ENCODE peak calls at places on chromosomes 1 and 21, in four cellular contexts. V is iPS DF 6.9, F is tibial nerve, E is GM23248. B is an unnamed sample. For H3K36me3, the result is how much of the 10 kb centered on the place peaks cover.

GRCh38 chr1:44934786-44935185 is 51.6 kb downstream of the EIF2B3 start:
- DNase-seq in F (no peak), E (no peak), V (no peak), B (no peak)

GRCh38 chr1:52296345-52296744 is 69.7 kb downstream of the CC2D1B start:
- DNase-seq in E (peak), F (no peak), V (peak), B (peak)

GRCh38 chr1:34736711-34737110 is 18.1 kb upstream of the GJB5 start:
- DNase-seq in F (no peak), V (no peak), E (no peak), B (no peak)

GRCh38 chr1:226511296-226511695 is 37.3 kb upstream of the STUM start:
- DNase-seq in F (no peak), E (no peak), V (no peak), B (no peak)

GRCh38 chr21:36422279-36423098 is 37.3 kb downstream of the CHAF1B start:
- DNase-seq in E (peak), F (no peak), V (peak), B (peak)

GRCh38 chr1:11485191-11485590 is 6.2 kb downstream of the DISP3 start:
- DNase-seq in F (no peak), E (no peak), V (no peak), B (no peak)

GRCh38 chr1:46991083-46991923 is 32.2 kb upstream of the CYP4X1 start:
- DNase-seq in F (no peak), V (no peak), E (peak), B (no peak)

GRCh38 chr1:228825840-228826484 is 90.7 kb downstream of the RHOU start:
- DNase-seq in V (no peak), F (no peak), E (no peak), B (no peak)

GRCh38 chr1:239816090-239816812 is 275.4 kb upstream of the FMN2 start:
- DNase-seq in V (peak), E (peak), F (no peak), B (no peak)

GRCh38 chr1:53112271-53112774 is 30.1 kb downstream of the SLC1A7 start:
- DNase-seq in F (no peak), E (peak), V (no peak), B (no peak)

GRCh38 chr1:63622847-63623566 is 29.8 kb downstream of the PGM1 start:
- DNase-seq in F (no peak), V (no peak), E (no peak), B (no peak)

GRCh38 chr1:16048573-16049189 is 5.1 kb downstream of the CLCNKB start:
- DNase-seq in F (no peak), V (peak), E (peak), B (peak)

GRCh38 chr1:33234588-33234990 is 21.7 kb upstream of the ZNF362 start:
- DNase-seq in E (no peak), V (no peak), F (no peak), B (no peak)

GRCh38 chr1:242523282-242523967 is 1.1 kb downstream of the PLD5 start:
- DNase-seq in E (no peak), F (no peak), V (no peak), B (no peak)

GRCh38 chr1:40763742-40764532 is 19.6 kb upstream of the KCNQ4 start:
- DNase-seq in E (no peak), F (no peak), V (no peak), B (peak)

GRCh38 chr1:207941664-207942063 is 30.7 kb upstream of the CD34 start:
- DNase-seq in E (peak), V (no peak), F (peak), B (no peak)

GRCh38 chr1:33121728-33122127 is 40.8 kb downstream of the AZIN2 start:
- DNase-seq in E (no peak), V (no peak), F (no peak), B (no peak)

GRCh38 chr1:41918450-41919043 is at the start of gene HIVEP3:
- DNase-seq in E (peak), V (no peak), F (no peak), B (no peak)

GRCh38 chr1:161709373-161709772 is 2.3 kb downstream of the FCRLA start:
- DNase-seq in E (no peak), F (no peak), V (no peak), B (no peak)

GRCh38 chr1:64834734-64835133 is 89.9 kb downstream of the RAVER2 start:
- DNase-seq in E (peak), F (no peak), V (no peak), B (no peak)

GRCh38 chr1:52825868-52826267 is 16.7 kb upstream of the ZYG11A start:
- DNase-seq in V (no peak), F (no peak), E (peak), B (no peak)

GRCh38 chr1:201282931-201283829 is at the start of gene PKP1:
- DNase-seq in E (peak), F (no peak), V (no peak), B (no peak)

GRCh38 chr1:97553975-97554374 is 366.9 kb downstream of the DPYD start:
- DNase-seq in F (no peak), E (no peak), V (no peak), B (no peak)

GRCh38 chr1:234509457-234510328 is 30.7 kb upstream of the TARBP1 start:
- DNase-seq in F (no peak), E (peak), V (no peak), B (no peak)

GRCh38 chr1:151106891-151107290 is 36.3 kb downstream of the GABPB2 start:
- DNase-seq in V (no peak), F (no peak), E (peak), B (no peak)

GRCh38 chr1:23960291-23960718 is 677 bp downstream of the PNRC2 start:
- DNase-seq in V (no peak), E (peak), F (no peak), B (no peak)

GRCh38 chr1:42923367-42924248 is 35.1 kb downstream of the SLC2A1 start:
- DNase-seq in E (peak), F (no peak), V (no peak), B (no peak)

GRCh38 chr1:168623003-168623828 is 46.8 kb downstream of the XCL1 start:
- DNase-seq in E (peak), F (no peak), V (no peak), B (no peak)

GRCh38 chr1:181062800-181063428 is 25.6 kb upstream of the IER5 start:
- DNase-seq in V (no peak), E (peak), F (no peak), B (no peak)

GRCh38 chr1:54885863-54886723 is 902 bp downstream of the DHCR24 start:
- DNase-seq in E (peak), V (no peak), F (no peak), B (no peak)

GRCh38 chr1:81449786-81450185 is 350.9 kb upstream of the ADGRL2 start:
- DNase-seq in E (no peak), F (no peak), V (no peak), B (no peak)

GRCh38 chr1:226938903-226939438 is 1.1 kb upstream of the COQ8A start:
- DNase-seq in E (peak), V (no peak), F (no peak), B (no peak)

GRCh38 chr1:111140680-111140967 is 601 bp downstream of the CEPT1 start:
- DNase-seq in F (no peak), E (peak), V (no peak), B (no peak)

GRCh38 chr1:154556422-154556821 is 2.0 kb downstream of the UBE2Q1 start:
- DNase-seq in F (no peak), E (peak), V (no peak), B (no peak)

GRCh38 chr1:234581063-234581714 is 28.8 kb downstream of the IRF2BP2 start:
- DNase-seq in F (no peak), V (no peak), E (no peak), B (no peak)

GRCh38 chr1:90729484-90730246 is 12.6 kb upstream of the BARHL2 start:
- DNase-seq in F (no peak), V (no peak), E (no peak), B (no peak)

GRCh38 chr21:44845418-44846200 is 27.7 kb upstream of the SUMO3 start:
- DNase-seq in F (peak), E (peak), V (peak), B (no peak)

GRCh38 chr1:154962238-154962678 is 676 bp upstream of the PYGO2 start:
- DNase-seq in V (no peak), E (peak), F (no peak), B (no peak)

GRCh38 chr1:168729405-168729802 is 398 bp upstream of the DPT start:
- DNase-seq in V (no peak), F (no peak), E (no peak), B (no peak)

GRCh38 chr1:93109578-93109977 is 30.5 kb downstream of the MTF2 start:
- DNase-seq in F (no peak), V (no peak), E (no peak), B (no peak)

GRCh38 chr1:93108335-93108734 is 29.3 kb downstream of the MTF2 start:
- DNase-seq in V (no peak), F (no peak), E (no peak), B (no peak)

GRCh38 chr1:93113127-93113526 is 34.0 kb downstream of the MTF2 start:
- DNase-seq in V (no peak), E (no peak), F (no peak), B (no peak)

GRCh38 chr1:93111561-93111960 is 32.5 kb downstream of the MTF2 start:
- DNase-seq in V (no peak), F (no peak), E (peak), B (no peak)

GRCh38 chr1:93111065-93111464 is 32.0 kb downstream of the MTF2 start:
- DNase-seq in F (no peak), V (no peak), E (no peak), B (no peak)
- H3K27ac ChIP-seq in F (no peak), V (no peak), E (no peak), B (peak)

DNA sequence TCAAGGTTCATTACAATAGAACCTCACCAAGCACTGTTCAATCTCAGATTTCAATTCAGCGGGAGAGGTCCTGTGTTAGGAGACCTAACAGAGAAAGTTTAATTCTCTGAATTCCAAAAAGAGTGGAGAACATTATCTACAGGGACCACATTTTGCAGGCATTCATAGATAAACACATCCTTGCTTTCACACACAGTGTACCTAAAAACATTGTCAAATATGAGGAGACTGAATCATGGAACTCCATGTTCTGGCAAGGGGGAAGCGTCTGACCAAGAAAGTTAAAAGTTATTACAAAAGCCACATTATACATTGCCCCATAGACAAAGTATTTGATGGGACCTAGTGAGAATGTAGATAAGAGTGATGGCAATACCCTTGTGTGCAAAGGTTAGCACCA is 21.1 kb upstream of the PPP1R15B start:
- DNase-seq in V (no peak), E (no peak), F (no peak), B (no peak)
- H3K36me3 ChIP-seq in V (under half), E (under half), F (under half), B (under half)

DNA sequence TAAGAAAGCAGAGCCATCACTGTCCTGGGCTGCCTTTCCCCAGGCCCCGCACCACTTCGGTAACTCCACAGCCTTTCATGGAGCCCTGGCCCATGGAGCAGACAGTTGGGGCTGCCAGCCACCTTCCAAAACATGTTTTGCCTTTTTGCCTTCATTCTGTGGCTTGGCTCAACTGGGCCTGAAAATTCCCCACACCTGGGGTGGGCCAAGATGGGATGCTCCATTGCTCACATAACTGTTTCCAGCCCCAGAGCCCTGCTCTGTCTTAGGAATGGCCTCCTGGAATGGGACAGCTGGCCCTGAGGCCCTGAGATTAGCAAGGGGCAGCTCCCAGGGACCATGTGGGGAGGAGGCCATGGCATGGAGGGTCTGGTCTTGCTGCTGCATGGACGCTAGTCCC is 10.9 kb upstream of the PRELP start:
- DNase-seq in V (no peak), E (no peak), F (no peak), B (no peak)
- H3K27ac ChIP-seq in V (no peak), E (no peak), F (peak), B (no peak)

GRCh38 chr1:89557954-89558353 is 33.3 kb downstream of the LRRC8B start:
- DNase-seq in F (no peak), E (peak), V (no peak), B (no peak)
- H3K36me3 ChIP-seq in F (under half), E (under half), V (under half), B (under half)

GRCh38 chr1:164703971-164704411 is 145.0 kb downstream of the PBX1 start:
- DNase-seq in V (no peak), E (no peak), F (no peak), B (no peak)
- H3K27ac ChIP-seq in V (no peak), E (no peak), F (no peak), B (peak)

DNA sequence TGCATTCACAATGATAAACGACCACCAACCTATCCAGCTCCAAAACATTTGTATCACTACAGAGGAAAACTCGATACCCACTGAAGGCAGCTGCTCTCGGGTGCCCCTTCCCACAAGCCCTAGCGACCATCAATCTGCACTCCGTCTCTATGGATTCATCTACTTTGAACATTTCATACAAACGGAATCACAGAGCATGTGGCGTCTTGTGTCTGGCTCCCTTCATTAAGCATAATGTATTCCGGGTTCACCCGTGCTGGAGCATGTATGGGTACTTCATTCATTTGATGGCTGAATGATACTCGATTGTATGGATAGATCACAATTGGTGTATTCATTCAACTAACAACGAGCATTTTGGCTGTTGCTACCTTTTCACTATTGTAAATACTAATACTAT is 340.2 kb downstream of the SMYD3 start:
- DNase-seq in F (no peak), E (no peak), V (no peak), B (no peak)
- H3K36me3 ChIP-seq in F (under half), E (under half), V (under half), B (under half)

GRCh38 chr1:171142081-171142450 is 43.0 kb upstream of the FMO2 start:
- DNase-seq in F (peak), V (no peak), E (peak), B (no peak)

GRCh38 chr1:171141336-171142051 is 43.6 kb upstream of the FMO2 start:
- DNase-seq in V (no peak), F (peak), E (peak), B (no peak)

GRCh38 chr1:171139890-171140289 is 45.2 kb upstream of the FMO2 start:
- DNase-seq in E (no peak), V (no peak), F (no peak), B (no peak)

GRCh38 chr1:171140466-171140865 is 44.6 kb upstream of the FMO2 start:
- DNase-seq in E (no peak), F (peak), V (no peak), B (no peak)

GRCh38 chr1:171142451-171143121 is 42.5 kb upstream of the FMO2 start:
- DNase-seq in V (no peak), F (no peak), E (peak), B (no peak)
- H3K27ac ChIP-seq in V (no peak), F (peak), E (peak), B (peak)

GRCh38 chr1:19889656-19890055 is 7.5 kb downstream of the OTUD3 start:
- DNase-seq in F (no peak), V (no peak), E (no peak), B (no peak)

GRCh38 chr1:19892129-19892528 is 9.9 kb downstream of the OTUD3 start:
- DNase-seq in V (no peak), F (no peak), E (no peak), B (no peak)

GRCh38 chr1:19892628-19893168 is 10.5 kb downstream of the OTUD3 start:
- DNase-seq in E (peak), V (no peak), F (no peak), B (no peak)

GRCh38 chr1:19893687-19894086 is 11.5 kb downstream of the OTUD3 start:
- DNase-seq in F (no peak), E (no peak), V (no peak), B (no peak)

GRCh38 chr1:19894218-19894617 is 12.0 kb downstream of the OTUD3 start:
- DNase-seq in E (peak), V (no peak), F (no peak), B (no peak)
- H3K36me3 ChIP-seq in E (under half), V (under half), F (under half), B (half or more)

DNA sequence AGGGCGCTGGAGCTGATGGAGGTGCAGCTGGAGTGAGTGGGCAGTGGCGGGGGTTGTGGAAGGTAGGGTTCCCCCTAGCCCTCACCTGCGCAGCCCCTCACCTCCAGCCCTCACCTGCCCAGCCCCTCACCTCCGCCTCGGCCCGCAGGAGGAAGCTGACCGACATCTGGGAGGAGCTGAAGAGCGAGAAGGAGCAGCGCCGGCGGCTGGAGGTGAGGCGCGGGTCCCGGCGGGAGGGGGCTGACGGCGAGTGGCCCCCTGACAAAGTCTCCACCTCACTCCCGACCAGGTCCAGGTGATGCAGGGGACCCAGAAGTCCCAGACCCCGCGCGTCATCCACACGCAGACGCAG is 2.7 kb downstream of the EVA1B start:
- DNase-seq in F (no peak), V (no peak), E (no peak), B (no peak)
- H3K27ac ChIP-seq in F (peak), V (no peak), E (peak), B (peak)

GRCh38 chr1:184593612-184594011 is 161.0 kb downstream of the EDEM3 start:
- DNase-seq in F (no peak), E (no peak), V (no peak), B (no peak)

GRCh38 chr1:184597652-184598357 is 156.9 kb downstream of the EDEM3 start:
- DNase-seq in E (peak), V (no peak), F (no peak), B (no peak)

GRCh38 chr1:184598403-184598802 is 156.3 kb downstream of the EDEM3 start:
- DNase-seq in E (no peak), V (no peak), F (no peak), B (no peak)

GRCh38 chr1:184596950-184597651 is 157.6 kb downstream of the EDEM3 start:
- DNase-seq in E (no peak), F (no peak), V (no peak), B (no peak)

DNA sequence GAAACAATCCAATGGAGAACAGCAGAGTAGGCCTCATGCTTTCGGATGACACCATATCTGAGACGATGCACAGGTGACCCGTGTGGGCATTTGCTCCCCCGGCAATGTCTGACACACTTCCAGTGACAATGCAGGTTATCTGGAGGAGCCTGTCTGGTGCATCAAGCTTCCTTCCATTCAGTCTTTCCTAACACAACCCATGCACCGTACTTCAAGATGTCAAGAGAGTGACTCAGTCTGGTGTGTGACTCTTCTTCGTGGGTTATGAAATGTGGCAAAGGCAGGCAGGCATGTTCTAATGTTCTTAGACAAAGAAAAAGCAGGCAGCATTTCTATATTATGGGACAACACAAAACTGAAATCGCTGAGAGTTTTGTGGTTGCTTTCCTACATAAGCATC is 159.0 kb downstream of the EDEM3 start:
- DNase-seq in E (peak), V (no peak), F (no peak), B (no peak)
- H3K36me3 ChIP-seq in E (under half), V (under half), F (under half), B (under half)